ENCODE peak calls at places on chromosomes 7 and 10, in eight cellular contexts. W, H, P, S, A, Z, K and G are unnamed samples.

GRCh38 chr7:142909921-142910521 is 23.5 kb downstream of the TRPV5 start:
- DNase-seq in K (no peak), W (no peak), Z (no peak), S (no peak), A (no peak), P (peak), H (no peak), G (no peak)

GRCh38 chr7:77538186-77538907 is 1.3 kb downstream of the PTPN12 start:
- DNase-seq in P (peak), S (no peak), Z (peak), W (peak), A (no peak), H (no peak), K (no peak), G (no peak)

GRCh38 chr7:2926898-2927405 is 82.8 kb upstream of the GNA12 start:
- DNase-seq in H (peak), A (no peak), K (no peak), S (no peak), P (no peak), Z (no peak), W (no peak), G (peak)

GRCh38 chr7:87129332-87129731 is 22.9 kb upstream of the DMTF1 start:
- DNase-seq in A (no peak), Z (no peak), P (no peak), S (no peak), W (no peak), K (no peak), H (no peak), G (no peak)

GRCh38 chr10:133124357-133125211 is 35.4 kb upstream of the KNDC1 start:
- DNase-seq in Z (no peak), W (peak), A (no peak), S (no peak), P (peak), H (no peak), K (no peak), G (no peak)

GRCh38 chr10:86642499-86642898 is 11.8 kb upstream of the OPN4 start:
- DNase-seq in K (no peak), W (peak), H (no peak), A (no peak), P (peak), Z (no peak), S (no peak), G (no peak)

GRCh38 chr10:95408148-95408930 is 117.5 kb upstream of the PDLIM1 start:
- DNase-seq in W (no peak), A (no peak), Z (no peak), K (no peak), H (no peak), S (no peak), P (no peak), G (no peak)

GRCh38 chr10:36412942-36413341 is 712.5 kb upstream of the ANKRD30A start:
- DNase-seq in P (no peak), K (no peak), Z (no peak), S (no peak), H (no peak), A (no peak), W (no peak), G (no peak)

GRCh38 chr7:114302858-114303257 is 111.8 kb upstream of the FOXP2 start:
- DNase-seq in P (peak), Z (no peak), A (no peak), K (no peak), W (no peak), H (no peak), S (no peak), G (no peak)

GRCh38 chr10:119970107-119970506 is 77.6 kb downstream of the SEC23IP start:
- DNase-seq in S (no peak), K (no peak), P (no peak), A (no peak), H (no peak), W (no peak), Z (no peak), G (no peak)

GRCh38 chr10:79027147-79028055 is 41.4 kb upstream of the ZMIZ1 start:
- DNase-seq in K (no peak), P (no peak), S (peak), A (peak), W (no peak), Z (no peak), H (no peak), G (peak)

GRCh38 chr10:45418859-45419672 is 45.0 kb downstream of the ALOX5 start:
- DNase-seq in H (no peak), P (peak), W (peak), Z (peak), S (peak), K (peak), A (no peak), G (no peak)

GRCh38 chr10:88913157-88913556 is 33.1 kb downstream of the STAMBPL1 start:
- DNase-seq in Z (no peak), A (no peak), W (no peak), H (no peak), P (no peak), K (no peak), S (no peak), G (no peak)

GRCh38 chr10:51892965-51893658 is 193.7 kb upstream of the CSTF2T start:
- DNase-seq in A (no peak), Z (no peak), W (no peak), K (peak), P (no peak), S (no peak), H (peak), G (peak)

GRCh38 chr7:157792241-157792950 is 455.6 kb downstream of the DNAJB6 start:
- DNase-seq in W (no peak), K (no peak), S (no peak), Z (no peak), A (no peak), P (no peak), H (no peak), G (no peak)

GRCh38 chr10:117216611-117217195 is 19.4 kb downstream of the KCNK18 start:
- DNase-seq in W (peak), P (peak), Z (peak), A (peak), H (peak), K (peak), S (peak), G (peak)

GRCh38 chr10:133009218-133009954 is 67.0 kb upstream of the CFAP46 start:
- DNase-seq in H (no peak), P (no peak), A (no peak), K (no peak), W (no peak), Z (peak), S (no peak), G (no peak)

GRCh38 chr7:24708244-24708643 is 49.0 kb downstream of the GSDME start:
- DNase-seq in S (no peak), P (peak), H (no peak), Z (no peak), A (no peak), W (peak), K (no peak), G (no peak)

GRCh38 chr7:157397751-157398691 is 61.2 kb downstream of the DNAJB6 start:
- DNase-seq in P (peak), W (peak), Z (no peak), K (no peak), S (no peak), A (no peak), H (peak), G (peak)

GRCh38 chr10:80702143-80702542 is 164.4 kb downstream of the SH2D4B start:
- DNase-seq in Z (no peak), P (no peak), H (no peak), A (no peak), K (no peak), W (no peak), S (no peak), G (no peak)

GRCh38 chr10:100359030-100359432 is 12.0 kb downstream of the SCD start:
- DNase-seq in W (no peak), S (no peak), H (no peak), A (no peak), K (no peak), P (no peak), Z (no peak), G (peak)

GRCh38 chr7:34939175-34939574 is 98.1 kb downstream of the DPY19L1 start:
- DNase-seq in H (no peak), Z (no peak), K (no peak), W (no peak), P (peak), A (no peak), S (no peak), G (no peak)

GRCh38 chr10:22086730-22087364 is 83.3 kb upstream of the DNAJC1 start:
- DNase-seq in K (no peak), S (no peak), W (peak), H (no peak), P (peak), A (no peak), Z (peak), G (no peak)

GRCh38 chr10:60000747-60001146 is 94.4 kb upstream of the CCDC6 start:
- DNase-seq in W (no peak), A (no peak), K (no peak), Z (no peak), S (no peak), P (no peak), H (no peak), G (no peak)

GRCh38 chr7:157233677-157234076 is 95.0 kb downstream of the UBE3C start:
- DNase-seq in Z (no peak), W (peak), S (no peak), H (no peak), P (peak), K (no peak), A (no peak), G (no peak)

GRCh38 chr10:28089467-28089866 is 90.6 kb upstream of the ODAD2 start:
- DNase-seq in K (no peak), W (peak), H (no peak), P (peak), S (no peak), A (no peak), Z (no peak), G (no peak)

GRCh38 chr10:2928219-2928840 is 139.0 kb upstream of the PFKP start:
- DNase-seq in P (peak), S (peak), W (peak), Z (peak), H (peak), K (peak), A (no peak), G (peak)

GRCh38 chr10:62058476-62058875 is 157.0 kb downstream of the ARID5B start:
- DNase-seq in S (no peak), W (no peak), K (no peak), Z (no peak), P (no peak), A (no peak), H (no peak), G (no peak)

GRCh38 chr10:62056660-62057059 is 155.2 kb downstream of the ARID5B start:
- DNase-seq in P (no peak), Z (no peak), W (no peak), A (no peak), K (no peak), H (no peak), S (no peak), G (no peak)

GRCh38 chr10:62056219-62056618 is 154.7 kb downstream of the ARID5B start:
- DNase-seq in S (no peak), P (no peak), W (no peak), K (no peak), Z (no peak), H (no peak), A (no peak), G (no peak)

GRCh38 chr10:62057872-62058271 is 156.4 kb downstream of the ARID5B start:
- DNase-seq in S (no peak), H (no peak), W (no peak), Z (no peak), K (no peak), A (no peak), P (no peak), G (no peak)

GRCh38 chr10:62057359-62057758 is 155.9 kb downstream of the ARID5B start:
- DNase-seq in H (no peak), S (no peak), P (no peak), A (no peak), Z (no peak), K (no peak), W (peak), G (no peak)
- H3K4me3 ChIP-seq in H (no peak), S (no peak), P (peak), A (no peak), Z (no peak), K (no peak), W (no peak), G (no peak)

GRCh38 chr10:123888751-123889150 is 2.9 kb downstream of the CPXM2 start:
- DNase-seq in K (no peak), Z (no peak), H (no peak), S (no peak), A (no peak), P (no peak), W (no peak), G (no peak)
- H3K4me3 ChIP-seq in K (no peak), Z (no peak), H (no peak), S (no peak), A (no peak), P (no peak), W (no peak), G (no peak)

DNA sequence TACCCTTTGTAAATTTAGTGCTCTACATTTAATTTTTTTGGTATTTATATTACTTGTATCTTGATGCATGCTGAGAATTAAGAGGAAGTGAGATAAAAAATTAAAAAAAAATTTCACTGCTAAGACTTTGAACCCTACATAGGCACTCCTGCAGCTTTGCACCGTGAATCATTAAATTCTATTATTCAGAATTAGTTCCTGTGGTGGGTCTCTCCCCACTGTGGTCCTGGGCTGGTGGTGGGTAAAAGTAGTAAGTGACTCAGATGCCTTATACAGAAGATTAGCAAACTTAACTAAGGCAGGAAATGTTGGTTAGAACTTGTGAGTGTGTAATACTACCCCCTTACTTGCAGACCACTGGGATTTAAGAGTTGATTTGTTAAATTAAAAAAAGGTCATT is 72.6 kb downstream of the AP3M1 start:
- DNase-seq in S (no peak), P (peak), K (no peak), W (no peak), A (peak), H (peak), Z (no peak), G (no peak)
- H3K4me3 ChIP-seq in S (no peak), P (no peak), K (no peak), W (no peak), A (no peak), H (no peak), Z (no peak), G (no peak)

GRCh38 chr7:134935701-134936100 is 50.6 kb upstream of the AGBL3 start:
- DNase-seq in W (peak), P (peak), Z (no peak), H (no peak), S (no peak), A (no peak), K (no peak), G (no peak)
- H3K4me3 ChIP-seq in W (no peak), P (no peak), Z (no peak), H (no peak), S (no peak), A (no peak), K (no peak), G (no peak)

GRCh38 chr7:1090236-1090635 is 2.3 kb downstream of the GPER1 start:
- DNase-seq in Z (no peak), P (no peak), W (no peak), K (no peak), A (no peak), S (no peak), H (no peak), G (no peak)

GRCh38 chr7:1087462-1087809 is 477 bp upstream of the GPER1 start:
- DNase-seq in W (peak), S (no peak), P (peak), H (no peak), K (no peak), A (no peak), Z (no peak), G (no peak)

GRCh38 chr7:1085910-1086421 is 1.9 kb upstream of the GPER1 start:
- DNase-seq in A (no peak), K (no peak), H (peak), W (peak), S (no peak), Z (no peak), P (no peak), G (no peak)

GRCh38 chr7:1086588-1087461 is 1.1 kb upstream of the GPER1 start:
- DNase-seq in W (peak), A (peak), Z (peak), P (peak), S (peak), H (peak), K (no peak), G (peak)

GRCh38 chr7:1087952-1088920 is at the start of gene GPER1:
- DNase-seq in W (peak), P (peak), K (no peak), S (no peak), A (no peak), Z (peak), H (peak), G (no peak)
- H3K4me3 ChIP-seq in W (peak), P (peak), K (no peak), S (peak), A (peak), Z (peak), H (peak), G (peak)

DNA sequence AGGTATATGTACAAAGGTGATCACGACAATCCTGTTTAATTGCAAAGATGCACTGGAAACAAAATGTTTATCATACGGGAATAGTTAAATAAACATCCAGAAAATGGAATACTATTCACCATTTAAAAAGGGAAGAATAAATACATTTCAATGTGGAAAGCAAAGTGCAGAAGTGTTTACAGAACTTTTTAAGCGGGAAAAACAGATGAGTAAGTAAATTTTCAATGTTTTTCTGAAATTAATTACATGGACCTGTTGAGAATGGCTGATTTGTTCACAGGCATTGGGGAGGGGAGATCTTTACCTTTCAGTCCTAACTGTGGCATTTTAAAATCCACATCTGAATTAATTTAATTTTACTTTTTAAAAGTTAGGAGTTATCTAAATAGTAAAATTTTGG is 7.1 kb downstream of the MTPN start:
- DNase-seq in S (no peak), Z (no peak), H (no peak), K (no peak), P (no peak), A (no peak), W (no peak), G (no peak)
- H3K4me3 ChIP-seq in S (no peak), Z (no peak), H (no peak), K (no peak), P (no peak), A (no peak), W (no peak), G (no peak)

GRCh38 chr10:73576178-73576889 is 14.8 kb downstream of the USP54 start:
- DNase-seq in P (peak), W (peak), H (no peak), K (no peak), S (no peak), Z (peak), A (no peak), G (no peak)
- H3K4me3 ChIP-seq in P (no peak), W (peak), H (no peak), K (no peak), S (no peak), Z (peak), A (no peak), G (no peak)

DNA sequence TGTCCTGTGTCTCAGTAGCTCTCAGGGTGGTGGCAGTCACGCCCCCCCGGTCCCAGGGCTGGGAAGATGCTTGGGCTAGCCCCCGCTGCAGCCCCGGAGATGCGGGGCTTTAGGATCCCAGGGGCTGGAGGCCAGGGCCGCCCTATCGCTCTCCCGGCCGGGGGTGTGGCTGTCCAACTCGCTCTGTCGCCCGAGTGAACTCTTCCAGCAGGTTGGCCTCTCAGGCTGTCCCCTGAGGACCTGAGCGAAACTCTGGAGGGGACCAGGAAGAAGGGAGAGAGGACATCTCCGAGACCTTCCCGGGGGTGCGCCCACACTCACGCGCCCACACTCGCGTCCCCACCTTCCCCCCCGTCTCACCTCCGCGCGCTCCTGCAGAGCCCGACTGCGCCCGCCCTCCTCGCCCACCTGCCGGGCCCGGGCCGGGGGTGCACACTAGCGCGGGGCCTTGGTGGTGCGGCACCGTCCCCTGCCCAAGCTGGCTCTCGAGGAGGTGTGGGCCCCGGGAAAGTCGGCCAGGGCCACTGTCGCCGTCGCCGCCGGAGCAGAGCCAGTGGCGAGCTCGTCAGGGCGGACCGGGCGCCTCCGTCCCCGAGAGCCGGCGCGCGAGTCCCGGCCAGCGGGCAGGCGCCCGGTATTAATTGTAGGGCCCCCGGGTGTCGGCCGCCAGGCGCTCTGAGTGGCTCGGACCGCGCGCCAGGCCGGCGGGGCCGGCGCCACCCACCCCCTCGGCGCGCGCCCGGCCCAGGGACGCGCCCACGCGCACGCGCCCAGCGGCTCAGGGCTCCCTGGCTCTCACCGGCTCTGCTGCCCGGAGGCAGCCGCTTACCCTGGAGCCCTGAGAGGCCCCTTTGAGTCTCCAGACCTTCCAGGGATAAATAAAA is 101.8 kb upstream of the SVIL start:
- DNase-seq in P (peak), H (no peak), S (peak), W (peak), K (no peak), Z (peak), A (no peak), G (no peak)
- H3K4me3 ChIP-seq in P (peak), H (no peak), S (peak), W (peak), K (peak), Z (peak), A (peak), G (peak)

GRCh38 chr10:30629653-30630052 is at the start of gene LYZL2:
- DNase-seq in S (no peak), Z (no peak), H (no peak), K (no peak), W (no peak), P (no peak), A (no peak), G (no peak)

GRCh38 chr10:30625110-30625509 is 4.4 kb downstream of the LYZL2 start:
- DNase-seq in Z (no peak), K (no peak), W (no peak), P (peak), A (no peak), H (no peak), S (peak), G (no peak)

GRCh38 chr10:30631188-30631587 is 1.6 kb upstream of the LYZL2 start:
- DNase-seq in P (no peak), H (no peak), S (no peak), Z (no peak), W (no peak), A (no peak), K (no peak), G (no peak)

DNA sequence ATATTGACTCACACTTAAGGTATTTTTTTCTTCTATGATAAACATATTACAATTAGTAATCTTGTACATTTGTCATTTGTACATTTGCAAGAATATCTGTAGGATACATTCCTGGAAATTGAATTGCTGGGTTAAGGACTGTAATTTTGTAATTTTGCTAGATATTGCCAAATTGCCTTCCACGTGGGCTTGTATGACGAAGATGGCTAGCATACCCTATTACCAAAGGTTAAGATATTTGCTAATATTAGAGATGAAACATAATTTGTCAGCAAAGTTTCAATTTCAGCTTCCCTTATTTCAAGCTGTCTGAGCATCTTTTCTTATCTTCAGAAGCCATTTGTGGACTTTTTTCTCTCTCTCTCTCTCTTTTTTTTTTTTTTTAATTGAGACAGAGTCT is 1.0 kb upstream of the LYZL2 start:
- DNase-seq in P (no peak), W (peak), Z (no peak), H (no peak), S (no peak), A (no peak), K (peak), G (no peak)
- H3K4me3 ChIP-seq in P (no peak), W (no peak), Z (no peak), H (no peak), S (no peak), A (no peak), K (no peak), G (no peak)

GRCh38 chr10:103105462-103105861 is 87.6 kb downstream of the NT5C2 start:
- DNase-seq in K (no peak), S (no peak), W (no peak), A (no peak), H (no peak), Z (no peak), P (no peak), G (no peak)
- H3K4me3 ChIP-seq in K (no peak), S (no peak), W (no peak), A (no peak), H (no peak), Z (no peak), P (no peak), G (no peak)